ENCODE peak calls at places on chromosome 21, in eight cellular contexts. Y is chondrocyte, A is bronchial epithelial cell, L is MM.1S, Q is T-helper 1 cell, B is hypothalamus, U is lung microvascular endothelial cell, N is astrocyte of the spinal cord. D is an unnamed sample.

GRCh38 chr21:34311561-34312330 is 52.1 kb upstream of the KCNE2 start:
- DNase-seq in Y (no peak), A (peak), L (no peak), Q (no peak), B (no peak), U (no peak), N (no peak), D (no peak)

GRCh38 chr21:45383111-45383614 is 21.8 kb upstream of the COL18A1 start:
- DNase-seq in Y (peak), A (no peak), L (no peak), Q (no peak), B (no peak), U (no peak), N (no peak), D (no peak)

GRCh38 chr21:46273341-46273740 is 12.1 kb downstream of the MCM3AP start:
- DNase-seq in Y (no peak), A (no peak), L (no peak), Q (no peak), B (no peak), U (no peak), N (no peak), D (no peak)

GRCh38 chr21:46243865-46244490 is 15.4 kb upstream of the LSS start:
- DNase-seq in Y (no peak), A (no peak), L (no peak), Q (no peak), B (no peak), U (no peak), N (no peak), D (no peak)

GRCh38 chr21:43934116-43934515 is 69.1 kb downstream of the AGPAT3 start:
- DNase-seq in Y (peak), A (no peak), L (no peak), Q (no peak), B (no peak), U (no peak), N (no peak), D (no peak)

GRCh38 chr21:37060296-37060695 is 12.6 kb downstream of the PIGP start:
- DNase-seq in Y (no peak), A (peak), L (no peak), Q (no peak), B (peak), U (peak), N (peak), D (peak)

GRCh38 chr21:14259669-14260458 is 43.9 kb downstream of the RBM11 start:
- DNase-seq in Y (no peak), A (peak), L (peak), Q (no peak), B (no peak), U (peak), N (peak), D (peak)

GRCh38 chr21:42097860-42098259 is 26.7 kb downstream of the UMODL1 start:
- DNase-seq in Y (no peak), A (peak), L (no peak), Q (no peak), B (peak), U (peak), N (peak), D (no peak)

GRCh38 chr21:35399002-35399401 is 349.9 kb upstream of the RUNX1 start:
- DNase-seq in Y (no peak), A (no peak), L (no peak), Q (no peak), B (no peak), U (no peak), N (peak), D (no peak)

GRCh38 chr21:17461014-17461413 is 51.8 kb upstream of the CXADR start:
- DNase-seq in Y (no peak), A (peak), L (no peak), Q (no peak), B (peak), U (no peak), N (peak), D (no peak)

GRCh38 chr21:42655797-42656770 is 2.7 kb downstream of the PDE9A start:
- DNase-seq in Y (no peak), A (peak), L (no peak), Q (no peak), B (no peak), U (no peak), N (no peak), D (no peak)

GRCh38 chr21:44695176-44695575 is 1.8 kb upstream of the KRTAP10-12 start:
- DNase-seq in Y (no peak), A (no peak), L (no peak), Q (no peak), B (no peak), U (no peak), N (no peak), D (no peak)

GRCh38 chr21:27260728-27261127 is 293.8 kb upstream of the ADAMTS5 start:
- DNase-seq in Y (no peak), A (no peak), L (no peak), Q (no peak), B (no peak), U (no peak), N (no peak), D (no peak)

GRCh38 chr21:17925000-17925610 is 105.9 kb upstream of the C21orf91 start:
- DNase-seq in Y (no peak), A (peak), L (peak), Q (no peak), B (no peak), U (peak), N (peak), D (peak)

GRCh38 chr21:35208810-35209517 is 159.9 kb upstream of the RUNX1 start:
- DNase-seq in Y (no peak), A (no peak), L (no peak), Q (no peak), B (no peak), U (no peak), N (peak), D (no peak)

GRCh38 chr21:44589586-44590305 is 2.6 kb downstream of the KRTAP10-6 start:
- DNase-seq in Y (no peak), A (no peak), L (no peak), Q (no peak), B (no peak), U (no peak), N (no peak), D (no peak)

GRCh38 chr21:26810266-26810665 is 34.9 kb downstream of the ADAMTS1 start:
- DNase-seq in Y (no peak), A (no peak), L (no peak), Q (no peak), B (no peak), U (no peak), N (no peak), D (no peak)

GRCh38 chr21:45863267-45863666 is 118.3 kb upstream of the COL6A1 start:
- DNase-seq in Y (no peak), A (no peak), L (no peak), Q (no peak), B (no peak), U (no peak), N (no peak), D (no peak)

GRCh38 chr21:31580866-31581276 is 78.6 kb upstream of the SOD1 start:
- DNase-seq in Y (no peak), A (peak), L (peak), Q (peak), B (peak), U (peak), N (peak), D (peak)